ENCODE peak calls at places on chromosome 4, in six cellular contexts. P is IMR-90, N is fibroblast of lung, L is GM23338, W is pancreas, J is endodermal cell. Z is an unnamed sample.

GRCh38 chr4:7389719-7390118 is 45.0 kb downstream of the PSAPL1 start:
- DNase-seq in P (no peak), N (no peak), L (no peak), W (no peak), J (peak; percentile 46), Z (peak; percentile 19)

GRCh38 chr4:105092768-105093167 is 53.9 kb upstream of the TET2 start:
- DNase-seq in P (peak; percentile 48), N (peak; percentile 63), L (no peak), W (no peak), J (no peak), Z (no peak)

GRCh38 chr4:105461221-105462041 is 12.4 kb downstream of the PPA2 start:
- DNase-seq in P (no peak), N (peak; percentile 62), L (no peak), W (no peak), J (no peak), Z (no peak)

GRCh38 chr4:3128976-3129375 is 54.5 kb downstream of the HTT start:
- DNase-seq in P (peak; percentile 65), N (peak; percentile 39), L (no peak), W (no peak), J (no peak), Z (no peak)

GRCh38 chr4:38591617-38592337 is 72.2 kb upstream of the KLF3 start:
- DNase-seq in P (no peak), N (peak; percentile 18), L (no peak), W (no peak), J (no peak), Z (no peak)

GRCh38 chr4:77821775-77822174 is 2.6 kb upstream of the CNOT6L start:
- DNase-seq in P (no peak), N (no peak), L (no peak), W (no peak), J (no peak), Z (no peak)

GRCh38 chr4:15444879-15445576 is 17.2 kb downstream of the C1QTNF7 start:
- DNase-seq in P (no peak), N (no peak), L (no peak), W (no peak), J (no peak), Z (no peak)

GRCh38 chr4:87278335-87278794 is 44.3 kb downstream of the HSD17B13 start:
- DNase-seq in P (no peak), N (no peak), L (no peak), W (no peak), J (no peak), Z (no peak)

GRCh38 chr4:89056292-89056952 is 563 bp downstream of the FAM13A start:
- DNase-seq in P (no peak), N (no peak), L (no peak), W (no peak), J (no peak), Z (no peak)

GRCh38 chr4:161714022-161714751 is 449.6 kb downstream of the FSTL5 start:
- DNase-seq in P (peak; percentile 91), N (peak; percentile 93), L (no peak), W (no peak), J (no peak), Z (peak; percentile 58)

GRCh38 chr4:6917445-6918241 is 8.0 kb downstream of the TBC1D14 start:
- DNase-seq in P (no peak), N (peak; percentile 38), L (peak; percentile 76), W (peak; percentile 86), J (peak; percentile 86), Z (peak; percentile 47)

GRCh38 chr4:184437565-184437964 is 36.8 kb downstream of the IRF2 start:
- DNase-seq in P (peak; percentile 50), N (no peak), L (no peak), W (no peak), J (no peak), Z (no peak)

GRCh38 chr4:15013585-15013984 is 11.3 kb downstream of the CPEB2 start:
- DNase-seq in P (no peak), N (no peak), L (no peak), W (no peak), J (no peak), Z (no peak)

GRCh38 chr4:26081795-26082498 is 167.9 kb downstream of the SMIM20 start:
- DNase-seq in P (peak; percentile 52), N (peak; percentile 49), L (peak; percentile 84), W (no peak), J (no peak), Z (no peak)

GRCh38 chr4:45910511-45910910 is 213.3 kb downstream of the GABRG1 start:
- DNase-seq in P (no peak), N (no peak), L (no peak), W (no peak), J (no peak), Z (peak; percentile 81)
- H3K27ac ChIP-seq in P (no peak overlapping the region), N (no peak overlapping the region), L (no peak overlapping the region), W (no peak overlapping the region), J (no peak overlapping the region), Z (peak overlapping the region; percentile 83)

DNA sequence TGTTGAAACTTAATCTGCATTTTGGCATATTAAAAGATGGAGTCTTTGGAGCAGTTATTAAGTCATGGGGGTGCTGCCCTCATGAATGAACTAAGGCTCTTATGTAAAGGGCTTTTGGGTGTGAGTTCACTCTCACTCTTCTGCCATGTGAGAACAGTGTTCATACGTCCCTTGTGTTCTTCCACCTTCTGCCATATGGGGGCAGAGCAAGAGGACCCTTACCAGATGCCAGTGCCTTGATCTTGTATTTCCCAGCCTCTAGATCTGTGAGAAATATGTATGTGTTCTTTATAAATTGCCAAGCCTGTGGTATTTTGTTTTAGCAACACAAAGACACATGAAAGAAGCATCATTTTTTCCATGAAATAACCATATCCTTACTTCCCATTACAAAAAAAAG is 213.9 kb downstream of the SPOCK3 start:
- DNase-seq in P (no peak), N (peak; percentile 2), L (peak; percentile 48), W (no peak), J (peak; percentile 71), Z (peak; percentile 61)
- TF ChIP-seq CTCF in P (no peak), N (peak; percentile 8), L (peak; percentile 75), W (no peak), J (peak; percentile 74), Z (peak; percentile 71)

GRCh38 chr4:132275583-132276121 is 873.4 kb upstream of the PCDH10 start:
- DNase-seq in P (no peak), N (no peak), L (no peak), W (no peak), J (no peak), Z (no peak)

GRCh38 chr4:132276989-132277388 is 872.1 kb upstream of the PCDH10 start:
- DNase-seq in P (no peak), N (no peak), L (no peak), W (no peak), J (no peak), Z (no peak)

DNA sequence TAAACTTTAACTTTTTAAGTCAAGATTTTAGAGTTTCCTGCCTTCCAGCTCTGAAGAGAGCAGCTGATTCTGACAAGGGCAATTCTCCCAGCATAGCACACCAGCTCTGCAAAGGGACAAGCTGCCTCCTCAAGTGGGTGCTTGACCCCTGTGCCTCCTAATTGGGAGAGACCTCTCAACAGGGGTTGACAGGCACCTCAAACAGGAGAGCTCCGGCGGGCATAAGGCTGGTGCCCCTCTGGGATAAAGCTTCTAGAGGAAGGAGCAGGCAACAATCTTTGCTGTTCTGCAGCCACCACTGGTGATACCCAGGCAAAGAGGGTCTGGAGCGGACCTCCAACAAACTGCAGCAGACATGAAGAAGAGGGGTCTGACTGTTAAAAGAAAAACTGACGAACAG is 872.9 kb upstream of the PCDH10 start:
- DNase-seq in P (no peak), N (no peak), L (no peak), W (peak; percentile 31), J (no peak), Z (no peak)
- H3K4me3 ChIP-seq in P (no peak overlapping the region), N (no peak overlapping the region), L (no peak overlapping the region), W (no peak overlapping the region), J (no peak overlapping the region), Z (no peak overlapping the region)

DNA sequence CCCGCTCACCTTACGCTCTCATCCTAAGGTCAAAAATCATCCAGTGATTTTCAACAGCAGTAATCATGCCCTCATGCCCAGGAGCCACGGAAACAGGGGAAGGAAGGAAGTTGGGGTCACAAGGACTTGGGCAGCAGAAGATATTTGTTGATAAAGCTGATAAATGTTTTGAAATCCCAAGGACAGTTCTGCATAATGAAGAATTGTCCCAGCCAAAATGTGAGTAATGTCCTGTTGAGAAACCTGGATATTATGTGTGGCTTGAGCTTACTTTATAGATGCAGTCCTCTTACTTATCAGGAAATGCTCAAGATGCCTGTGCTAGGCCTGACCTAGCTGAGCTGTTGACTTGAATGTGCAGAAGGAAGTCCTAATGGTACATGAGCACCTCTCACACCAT is 263.0 kb upstream of the ZFP42 start:
- DNase-seq in P (peak; percentile 10), N (no peak), L (no peak), W (no peak), J (no peak), Z (no peak)
- H3K27ac ChIP-seq in P (no peak overlapping the region), N (no peak overlapping the region), L (no peak overlapping the region), W (no peak overlapping the region), J (no peak overlapping the region), Z (no peak overlapping the region)

DNA sequence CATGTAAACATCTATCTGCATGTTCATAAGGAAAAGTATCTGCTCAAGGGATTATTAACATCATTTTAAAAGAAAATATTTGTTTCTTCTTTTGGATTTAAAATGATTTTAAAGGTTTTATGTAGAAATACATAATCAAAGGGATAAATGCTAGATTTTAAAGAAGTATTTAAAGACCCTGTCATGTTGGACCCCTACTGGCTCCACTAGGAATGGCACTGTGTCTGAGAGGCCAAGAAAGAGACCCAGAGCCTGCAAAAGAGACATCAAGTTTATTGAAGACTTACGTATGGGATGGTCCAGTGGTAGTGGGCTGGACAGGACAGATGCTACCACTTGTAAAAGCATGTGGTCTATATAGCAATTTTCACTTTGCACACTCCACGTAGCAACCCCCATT is 78.7 kb upstream of the PCDH18 start:
- DNase-seq in P (peak; percentile 19), N (peak; percentile 9), L (peak; percentile 64), W (no peak), J (peak; percentile 74), Z (peak; percentile 46)
- TF ChIP-seq CTCF in P (peak; percentile 32), N (peak; percentile 66), L (peak; percentile 54), W (no peak), J (peak; percentile 82), Z (peak; percentile 53)

DNA sequence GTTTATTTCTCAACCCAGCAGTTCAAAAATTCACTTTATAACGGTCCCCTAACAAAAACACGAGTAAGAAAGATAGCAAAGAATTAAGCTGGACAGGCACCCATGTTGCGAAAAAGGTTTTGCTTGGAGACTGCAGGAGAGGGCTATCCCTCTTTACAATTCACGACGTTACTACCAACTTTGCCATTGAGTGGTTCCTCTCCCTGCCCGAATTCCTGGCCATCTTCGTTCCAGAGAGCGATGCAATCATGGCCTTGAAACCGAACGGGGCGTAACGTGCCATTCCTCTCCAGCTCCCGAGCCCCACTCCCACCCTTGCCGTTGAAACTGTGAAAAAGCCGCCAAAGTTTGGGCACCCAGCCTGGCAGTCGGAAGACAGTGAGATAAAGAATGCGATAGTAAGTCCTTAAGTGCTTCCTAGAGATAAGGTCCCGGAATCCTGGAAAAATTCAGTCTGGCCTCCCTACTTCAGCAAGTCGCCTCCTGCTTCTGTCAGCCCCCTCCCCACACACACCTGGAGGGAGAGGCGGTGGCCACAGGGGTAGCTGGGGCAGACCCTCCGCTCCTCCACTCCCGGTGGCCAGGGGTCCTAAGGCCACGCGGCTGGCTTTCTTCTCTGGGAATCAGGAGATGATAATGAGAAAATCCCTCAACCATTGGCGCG is 65.2 kb downstream of the FBXO8 start:
- DNase-seq in P (no peak), N (peak; percentile 6), L (peak; percentile 50), W (peak; percentile 34), J (peak; percentile 79), Z (no peak)
- H3K4me3 ChIP-seq in P (no peak overlapping the region), N (peak overlapping the region; percentile 18), L (peak overlapping the region; percentile 53), W (peak overlapping the region; percentile 31), J (peak overlapping the region; percentile 69), Z (no peak overlapping the region)